ENCODE peak calls at places on chromosomes 11 and 22, in six cellular contexts. A is stimulated activated CD4-positive, alpha-beta T cell treated with anti-CD3 and anti-CD28 coated beads, Interleukin-15, amount 100 ng/mL, for 1 hour; Y is effector memory CD8-positive, alpha-beta T cell; I is A549; B is EH; O is NCI-H1417. T is an unnamed sample.

GRCh38 chr11:95547974-95548373 is 241.6 kb downstream of the FAM76B start:
- DNase-seq in O (no peak), B (no peak), A (no peak), Y (no peak), I (no peak), T (no peak)

GRCh38 chr11:107182983-107183382 is 164.7 kb upstream of the GUCY1A2 start:
- DNase-seq in A (no peak), O (no peak), B (no peak), I (no peak), Y (no peak), T (no peak)

GRCh38 chr22:20459862-20460261 is 22.2 kb upstream of the SCARF2 start:
- DNase-seq in I (no peak), B (no peak), A (no peak), Y (no peak), O (no peak), T (no peak)

GRCh38 chr11:13287026-13287425 is 9.4 kb downstream of the BMAL1 start:
- DNase-seq in O (no peak), B (no peak), A (no peak), Y (no peak), I (no peak), T (peak; percentile 39)

GRCh38 chr22:29617922-29618629 is 14.6 kb downstream of the NF2 start:
- DNase-seq in O (peak; percentile 43), A (no peak), Y (no peak), B (peak; percentile 58), I (no peak), T (no peak)

GRCh38 chr11:125535585-125535984 is 33.7 kb upstream of the EI24 start:
- DNase-seq in Y (no peak), A (no peak), O (no peak), B (no peak), I (no peak), T (no peak)

GRCh38 chr11:85133636-85134035 is 493.5 kb downstream of the DLG2 start:
- DNase-seq in B (no peak), O (no peak), I (no peak), Y (no peak), A (no peak), T (no peak)

GRCh38 chr11:36711104-36711825 is 113.2 kb upstream of the RAG2 start:
- DNase-seq in I (peak; percentile 10), B (no peak), A (no peak), O (no peak), Y (no peak), T (no peak)

GRCh38 chr11:108286369-108286768 is 63.5 kb downstream of the ATM start:
- DNase-seq in A (no peak), B (no peak), O (no peak), I (no peak), Y (no peak), T (peak; percentile 15)